ENCODE peak calls at places on chromosomes 3 and 15, in eight cellular contexts. N, T, L, W, Y, Z, F and A are unnamed samples. For H3K79me2, the result is how much of the 10 kb centered on the place peaks cover.

GRCh38 chr15:58517682-58518525 is 86.1 kb downstream of the LIPC start:
- DNase-seq in N (no peak), T (no peak), L (no peak), W (no peak), Y (no peak), Z (no peak), F (peak), A (peak)

GRCh38 chr3:188796122-188796631 is 375.6 kb upstream of the TPRG1 start:
- DNase-seq in N (no peak), T (no peak), L (peak), W (peak), Y (no peak), Z (peak), F (peak), A (no peak)

GRCh38 chr3:66115858-66116654 is 77.3 kb upstream of the MAGI1 start:
- DNase-seq in N (peak), T (peak), L (peak), W (peak), Y (peak), Z (peak), F (no peak), A (no peak)

GRCh38 chr3:188322135-188322892 is 168.4 kb downstream of the LPP start:
- DNase-seq in N (no peak), T (no peak), L (no peak), W (no peak), Y (no peak), Z (no peak), F (no peak), A (no peak)

GRCh38 chr3:182259579-182259978 is 533.7 kb upstream of the ATP11B start:
- DNase-seq in N (no peak), T (no peak), L (peak), W (no peak), Y (peak), Z (peak), F (no peak), A (no peak)

GRCh38 chr3:99920530-99921376 is 103.1 kb downstream of the CMSS1 start:
- DNase-seq in N (peak), T (no peak), L (peak), W (peak), Y (peak), Z (no peak), F (peak), A (no peak)

GRCh38 chr3:9746330-9746729 is 3.4 kb upstream of the OGG1 start:
- DNase-seq in N (no peak), T (no peak), L (peak), W (peak), Y (no peak), Z (peak), F (no peak), A (no peak)

GRCh38 chr3:72606005-72606800 is 242.0 kb downstream of the SHQ1 start:
- DNase-seq in N (no peak), T (no peak), L (no peak), W (peak), Y (no peak), Z (no peak), F (no peak), A (no peak)

GRCh38 chr15:39583586-39584265 is 2.8 kb downstream of the THBS1 start:
- DNase-seq in N (peak), T (no peak), L (peak), W (peak), Y (peak), Z (no peak), F (no peak), A (peak)

GRCh38 chr15:51077565-51078153 is 17.0 kb downstream of the TNFAIP8L3 start:
- DNase-seq in N (peak), T (no peak), L (peak), W (no peak), Y (peak), Z (no peak), F (peak), A (no peak)

GRCh38 chr15:74429784-74430141 is 4.0 kb downstream of the SEMA7A start:
- DNase-seq in N (no peak), T (no peak), L (no peak), W (no peak), Y (no peak), Z (no peak), F (no peak), A (no peak)
- H3K79me2 ChIP-seq in N (under half), T (half or more), L (half or more), W (half or more), Y (under half), Z (half or more), F (under half), A (half or more)

GRCh38 chr3:135915206-135915605 is 50.3 kb upstream of the PPP2R3A start:
- DNase-seq in N (no peak), T (no peak), L (no peak), W (peak), Y (no peak), Z (no peak), F (no peak), A (no peak)
- H3K4me3 ChIP-seq in N (no peak), T (no peak), L (no peak), W (no peak), Y (no peak), Z (no peak), F (no peak), A (no peak)

DNA sequence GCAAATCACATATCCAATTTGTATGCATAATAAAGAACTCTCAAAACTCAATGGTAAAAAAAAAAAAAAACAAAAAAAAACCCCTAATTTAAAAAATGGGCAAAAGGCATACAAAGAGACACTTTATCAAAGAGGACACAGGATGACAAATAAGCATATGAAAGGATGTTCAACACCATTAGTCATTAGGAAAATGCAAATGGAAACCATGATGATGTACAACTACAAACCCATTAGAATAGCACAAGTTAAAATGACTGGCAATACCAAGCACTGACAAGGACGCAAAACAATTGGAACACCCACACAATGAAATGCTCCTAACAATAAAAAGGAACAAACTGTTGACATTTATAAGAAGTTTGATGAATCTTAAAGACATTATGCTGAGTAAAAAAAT is 63.4 kb upstream of the ADAMTS17 start:
- DNase-seq in N (no peak), T (no peak), L (no peak), W (no peak), Y (no peak), Z (no peak), F (no peak), A (no peak)
- H3K4me2 ChIP-seq in N (no peak), T (no peak), L (no peak), W (no peak), Y (no peak), Z (no peak), F (no peak), A (no peak)

GRCh38 chr3:15271030-15271429 is 61.4 kb downstream of the SH3BP5 start:
- DNase-seq in N (no peak), T (no peak), L (no peak), W (no peak), Y (no peak), Z (no peak), F (no peak), A (no peak)

GRCh38 chr3:15273214-15273613 is 59.2 kb downstream of the SH3BP5 start:
- DNase-seq in N (no peak), T (no peak), L (no peak), W (no peak), Y (no peak), Z (no peak), F (no peak), A (no peak)

GRCh38 chr3:15271785-15272381 is 60.5 kb downstream of the SH3BP5 start:
- DNase-seq in N (no peak), T (no peak), L (no peak), W (no peak), Y (no peak), Z (no peak), F (peak), A (peak)

GRCh38 chr3:15269091-15269989 is 63.0 kb downstream of the SH3BP5 start:
- DNase-seq in N (peak), T (peak), L (peak), W (peak), Y (no peak), Z (peak), F (no peak), A (peak)

DNA sequence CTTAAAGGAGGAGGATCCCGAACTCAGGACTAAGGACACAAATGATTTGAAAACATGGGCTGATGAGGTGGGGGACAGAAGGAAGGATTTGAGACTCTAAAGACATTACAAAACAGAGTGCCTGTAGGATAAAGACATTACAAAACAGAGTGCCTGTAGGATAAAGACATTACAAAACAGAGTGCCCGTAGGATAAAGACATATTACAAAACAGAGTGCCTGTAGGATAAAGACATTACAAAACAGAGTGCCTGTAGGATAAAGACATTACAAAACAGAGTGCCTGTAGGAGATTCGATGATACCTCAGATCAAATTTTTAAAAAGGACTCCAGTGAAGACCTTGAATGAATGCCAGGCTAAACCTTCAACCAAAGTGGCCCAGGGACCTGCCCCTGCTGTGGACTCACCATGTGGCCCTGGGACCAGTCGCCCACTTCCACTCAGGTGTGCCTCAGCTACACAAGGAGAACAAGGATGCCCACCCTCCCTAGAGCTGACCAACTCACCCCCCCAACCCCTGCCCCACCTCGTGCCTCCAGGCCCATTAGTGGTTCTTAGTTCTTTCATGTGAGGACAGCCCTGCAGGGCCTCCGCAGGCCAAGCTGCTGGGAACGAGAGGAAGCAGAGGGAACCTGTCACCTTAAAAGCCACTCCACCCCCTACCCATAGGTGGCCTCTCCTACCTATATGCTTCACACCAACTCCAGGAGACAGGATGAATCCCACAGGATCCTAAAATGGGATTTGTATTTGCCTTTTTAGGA is 59.8 kb downstream of the SH3BP5 start:
- DNase-seq in N (peak), T (no peak), L (no peak), W (no peak), Y (peak), Z (no peak), F (no peak), A (no peak)
- H3K79me2 ChIP-seq in N (under half), T (under half), L (under half), W (under half), Y (under half), Z (under half), F (under half), A (under half)

DNA sequence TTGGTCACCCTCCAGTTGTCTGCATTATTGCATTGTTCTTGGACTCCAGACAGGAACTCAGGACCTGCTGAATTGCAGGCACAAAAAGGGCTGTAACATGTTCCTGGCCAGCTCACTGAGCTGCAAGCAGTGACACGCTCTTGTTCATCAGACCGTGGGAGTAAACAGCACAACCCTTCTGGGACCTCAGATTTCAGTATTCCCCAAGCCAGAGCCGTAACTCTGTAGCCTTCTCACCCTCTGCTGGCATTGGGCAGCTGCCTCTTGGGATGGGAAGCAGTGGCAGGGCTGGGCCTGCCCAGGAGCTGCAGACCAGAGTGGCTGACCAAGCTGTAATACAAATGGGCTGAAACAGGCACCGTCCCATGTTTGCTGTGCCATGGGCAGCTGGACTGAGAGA is 607.1 kb upstream of the BCHE start:
- DNase-seq in N (no peak), T (no peak), L (no peak), W (peak), Y (no peak), Z (no peak), F (no peak), A (no peak)
- H3K4me3 ChIP-seq in N (no peak), T (no peak), L (no peak), W (no peak), Y (no peak), Z (no peak), F (no peak), A (no peak)

GRCh38 chr15:63065262-63066234 is 23.0 kb downstream of the TPM1 start:
- DNase-seq in N (no peak), T (no peak), L (peak), W (no peak), Y (peak), Z (no peak), F (peak), A (no peak)
- H3K4me2 ChIP-seq in N (no peak), T (no peak), L (no peak), W (no peak), Y (no peak), Z (no peak), F (no peak), A (no peak)